ENCODE peak calls at places on chromosomes 4 and X, in four cellular contexts. T is transverse colon, Y is stomach, K is heart right ventricle. U is an unnamed sample.
A peak's percentile ranks its signal among the peaks of the same experiment; 100 is the strongest.

GRCh38 chr4:150567070-150567469 is 14.9 kb upstream of the MAB21L2 start:
- DNase-seq in T (no peak), Y (no peak), K (no peak), U (no peak)

GRCh38 chr4:97912151-97912550 is 231.1 kb downstream of the STPG2 start:
- DNase-seq in T (no peak), Y (peak; percentile 25), K (no peak), U (no peak)

GRCh38 chr4:88244056-88244455 is 40.3 kb downstream of the PPM1K start:
- DNase-seq in T (no peak), K (no peak), Y (no peak), U (no peak)

GRCh38 chrX:135740683-135741149 is 27.3 kb downstream of the CT45A3 start:
- DNase-seq in T (peak; percentile 26), K (no peak), Y (peak; percentile 35), U (peak; percentile 44)

GRCh38 chrX:150094996-150095395 is 156.7 kb upstream of the EOLA2 start:
- DNase-seq in T (no peak), Y (no peak), K (no peak), U (no peak)

GRCh38 chr4:16238304-16238703 is 12.0 kb upstream of the TAPT1 start:
- DNase-seq in K (no peak), Y (no peak), T (no peak), U (no peak)

GRCh38 chr4:153467154-153467896 is 1.2 kb downstream of the TMEM131L start:
- DNase-seq in T (peak; percentile 86), Y (peak; percentile 84), K (peak; percentile 38), U (peak; percentile 92)

GRCh38 chr4:56215901-56216300 is 171.4 kb downstream of the AASDH start:
- DNase-seq in K (no peak), Y (peak; percentile 47), T (peak; percentile 72), U (no peak)

GRCh38 chr4:74283614-74284013 is 24.7 kb upstream of the EPGN start:
- DNase-seq in K (no peak), T (no peak), Y (no peak), U (no peak)

GRCh38 chrX:3271485-3272186 is 74.8 kb downstream of the MXRA5 start:
- DNase-seq in Y (no peak), T (no peak), K (no peak), U (no peak)

GRCh38 chr4:8371251-8371995 is 69.1 kb downstream of the ACOX3 start:
- DNase-seq in Y (no peak), T (no peak), K (no peak), U (no peak)

GRCh38 chr4:40755609-40756008 is 5.9 kb downstream of the NSUN7 start:
- DNase-seq in K (no peak), Y (no peak), T (no peak), U (no peak)

GRCh38 chr4:68378226-68378625 is 28.3 kb upstream of the YTHDC1 start:
- DNase-seq in Y (no peak), T (no peak), K (no peak), U (no peak)

GRCh38 chr4:7335363-7336066 is 99.2 kb downstream of the PSAPL1 start:
- DNase-seq in Y (peak; percentile 62), K (peak; percentile 67), T (peak; percentile 59), U (peak; percentile 77)

GRCh38 chr4:54588404-54588803 is 69.4 kb upstream of the KIT start:
- DNase-seq in K (no peak), Y (no peak), T (no peak), U (no peak)

GRCh38 chr4:150648123-150648522 is 66.2 kb downstream of the MAB21L2 start:
- DNase-seq in K (no peak), T (no peak), Y (no peak), U (no peak)

GRCh38 chr4:147975325-147975724 is 243.4 kb downstream of the ARHGAP10 start:
- DNase-seq in Y (no peak), T (no peak), K (no peak), U (no peak)

GRCh38 chr4:79913581-79913980 is 159.4 kb downstream of the ANTXR2 start:
- DNase-seq in Y (no peak), K (no peak), T (no peak), U (no peak)

GRCh38 chr4:101022151-101023024 is 324.9 kb downstream of the PPP3CA start:
- DNase-seq in T (no peak), Y (no peak), K (no peak), U (no peak)

GRCh38 chr4:124785645-124786044 is 73.1 kb upstream of the ANKRD50 start:
- DNase-seq in Y (no peak), K (no peak), T (no peak), U (no peak)
- TF ChIP-seq CTCF in Y (peak; percentile 31), K (no peak), T (no peak), U (no peak)

GRCh38 chr4:77418333-77418732 is 187.3 kb upstream of the CXCL13 start:
- DNase-seq in K (no peak), T (peak; percentile 10), Y (no peak), U (peak; percentile 10)
- TF ChIP-seq CTCF in K (no peak), T (no peak), Y (no peak), U (no peak)

DNA sequence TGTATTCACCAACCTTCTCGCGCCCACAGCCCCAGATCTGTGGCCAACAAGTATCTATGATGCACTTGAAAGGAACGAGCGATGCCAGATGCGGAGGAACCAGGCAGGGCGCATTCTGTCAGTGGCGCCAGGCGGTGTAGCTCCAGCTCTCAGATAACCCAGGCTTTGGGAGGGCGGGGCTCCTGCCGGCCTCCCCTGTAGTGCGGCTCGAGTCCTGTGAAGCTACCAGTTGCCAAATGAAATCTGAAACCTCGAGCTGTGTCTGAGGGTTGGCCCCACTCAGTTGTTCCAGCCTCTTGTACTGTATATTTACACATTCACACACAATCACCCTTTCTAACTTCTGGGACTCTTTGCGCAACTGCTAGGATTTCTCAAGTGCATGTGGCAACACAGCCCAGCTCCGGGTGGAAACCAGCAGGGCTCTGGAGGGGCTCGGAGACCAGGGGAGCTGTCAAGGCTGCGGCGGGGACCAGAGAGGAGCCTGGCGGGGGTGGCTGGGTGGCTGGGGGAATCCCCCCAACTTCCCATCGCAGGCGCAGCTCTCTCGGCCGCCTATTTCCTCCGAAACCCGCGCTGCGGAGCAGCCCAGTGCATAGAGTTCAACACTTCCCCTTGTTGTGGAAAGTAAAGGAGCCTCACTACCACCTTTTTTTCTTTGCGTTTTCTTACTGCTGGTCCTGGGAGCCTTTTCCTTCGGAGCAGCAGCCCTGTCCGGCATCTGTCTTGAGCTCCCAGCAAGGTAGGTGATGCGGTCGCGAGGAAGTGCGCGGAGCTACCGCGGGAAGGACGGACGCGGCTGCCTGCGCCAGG is at the start of gene ARHGAP24:
- DNase-seq in K (peak; percentile 82), T (peak; percentile 78), Y (peak; percentile 91), U (peak; percentile 71)
- TF ChIP-seq CTCF in K (no peak), T (no peak), Y (no peak), U (no peak)

GRCh38 chrX:11040405-11040804 is 70.7 kb upstream of the HCCS start:
- DNase-seq in T (no peak), Y (no peak), K (no peak), U (no peak)
- TF ChIP-seq CTCF in T (no peak), Y (no peak), K (no peak), U (no peak)

GRCh38 chrX:19658030-19658429 is 142.7 kb upstream of the MAP3K15 start:
- DNase-seq in K (no peak), T (no peak), Y (no peak), U (no peak)
- TF ChIP-seq CTCF in K (no peak), T (no peak), Y (no peak), U (no peak)

GRCh38 chr4:73142995-73143547 is 73.6 kb upstream of the COX18 start:
- DNase-seq in Y (no peak), T (no peak), K (no peak), U (no peak)
- TF ChIP-seq CTCF in Y (peak; percentile 6), T (no peak), K (no peak), U (peak; percentile 14)

GRCh38 chr4:84579410-84579791 is 3.5 kb upstream of the CDS1 start:
- DNase-seq in Y (no peak), K (no peak), T (no peak), U (no peak)

GRCh38 chr4:84585276-84585675 is 2.3 kb downstream of the CDS1 start:
- DNase-seq in K (no peak), T (no peak), Y (no peak), U (no peak)

GRCh38 chr4:84583871-84584373 is 995 bp downstream of the CDS1 start:
- DNase-seq in K (no peak), Y (no peak), T (no peak), U (peak; percentile 39)

GRCh38 chr4:84582988-84583870 is at the start of gene CDS1:
- DNase-seq in K (peak; percentile 31), T (peak; percentile 84), Y (peak; percentile 77), U (peak; percentile 26)

DNA sequence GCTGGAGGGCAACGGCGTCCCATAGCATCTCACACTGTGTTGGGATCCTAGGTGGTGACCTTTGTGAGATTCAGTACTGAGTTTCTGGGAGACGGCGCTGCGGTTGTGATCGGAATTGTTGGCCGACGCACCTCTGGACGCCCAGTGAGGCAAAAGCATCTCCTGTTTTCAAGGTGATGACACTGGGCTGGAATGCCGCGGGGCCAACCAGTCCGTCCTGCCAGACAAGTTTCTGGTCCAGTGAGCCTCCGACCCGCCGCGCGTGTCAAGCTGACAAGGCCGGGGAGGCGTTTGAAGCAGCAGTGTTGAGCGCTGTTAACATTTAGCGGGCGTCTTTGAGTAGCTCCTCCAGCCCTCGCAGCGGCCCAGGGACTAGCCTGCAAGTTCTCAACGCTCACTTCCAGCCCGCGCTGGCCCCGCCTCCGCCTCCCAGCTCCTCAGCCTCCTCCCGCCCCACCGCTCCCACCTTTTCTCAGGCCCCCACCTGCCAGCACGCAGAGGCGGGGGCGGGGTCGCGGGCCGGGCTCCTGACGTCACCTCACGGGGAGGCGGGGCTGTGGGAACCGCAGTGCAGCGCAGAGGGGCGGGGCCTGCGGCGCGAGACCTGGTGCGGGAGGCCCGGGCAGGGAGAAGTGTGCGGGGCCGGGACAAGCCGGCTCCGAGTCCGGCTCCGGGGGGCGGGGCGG is 482 bp upstream of the CDS1 start:
- DNase-seq in K (peak; percentile 83), T (peak; percentile 97), Y (peak; percentile 97), U (peak; percentile 81)
- TF ChIP-seq CTCF in K (no peak), T (no peak), Y (no peak), U (no peak)

GRCh38 chr4:103996059-103996458 is 276.3 kb upstream of the TACR3 start:
- DNase-seq in K (no peak), Y (no peak), T (no peak), U (no peak)
- TF ChIP-seq CTCF in K (no peak), Y (no peak), T (no peak), U (peak; percentile 28)

U was measured in GM13977.